ENCODE peak calls at places on chromosomes 12 and 14, in five cellular contexts. Y, C, J, Q and E are unnamed samples.

GRCh38 chr14:32434180-32434579 is 105.1 kb downstream of the AKAP6 start:
- DNase-seq in Y (no peak), C (no peak), J (no peak), Q (no peak), E (no peak)

GRCh38 chr14:76782885-76783566 is 21.8 kb downstream of the VASH1 start:
- DNase-seq in Y (no peak), C (no peak), J (no peak), Q (no peak), E (no peak)

GRCh38 chr12:6067152-6067916 is 57.1 kb downstream of the VWF start:
- DNase-seq in Y (no peak), C (peak), J (peak), Q (no peak), E (peak)

GRCh38 chr14:51304956-51305355 is 64.9 kb downstream of the TMX1 start:
- DNase-seq in Y (no peak), C (no peak), J (no peak), Q (no peak), E (no peak)

GRCh38 chr12:47034661-47035060 is 44.8 kb upstream of the PCED1B start:
- DNase-seq in Y (no peak), C (no peak), J (no peak), Q (no peak), E (no peak)

GRCh38 chr14:104604461-104605449 is at the start of gene TMEM179:
- DNase-seq in Y (no peak), C (peak), J (peak), Q (peak), E (peak)

GRCh38 chr12:124687695-124688301 is 120.4 kb upstream of the NCOR2 start:
- DNase-seq in Y (no peak), C (no peak), J (no peak), Q (no peak), E (no peak)

GRCh38 chr12:6047249-6048227 is 76.9 kb downstream of the VWF start:
- DNase-seq in Y (no peak), C (no peak), J (no peak), Q (no peak), E (no peak)

GRCh38 chr12:49040364-49040855 is 20.2 kb downstream of the KMT2D start:
- DNase-seq in Y (no peak), C (no peak), J (no peak), Q (no peak), E (no peak)

GRCh38 chr12:17333287-17333686 is 727.3 kb upstream of the LMO3 start:
- DNase-seq in Y (no peak), C (no peak), J (no peak), Q (no peak), E (no peak)

GRCh38 chr12:12286441-12286840 is 19.6 kb upstream of the LRP6 start:
- DNase-seq in Y (no peak), C (no peak), J (no peak), Q (no peak), E (no peak)

GRCh38 chr12:94760786-94761185 is 110.4 kb upstream of the TMCC3 start:
- DNase-seq in Y (no peak), C (no peak), J (no peak), Q (no peak), E (no peak)

GRCh38 chr14:91369628-91370445 is 47.8 kb downstream of the CCDC88C start:
- DNase-seq in Y (no peak), C (no peak), J (peak), Q (no peak), E (no peak)

GRCh38 chr12:114919479-114919878 is 235.5 kb upstream of the TBX3 start:
- DNase-seq in Y (no peak), C (no peak), J (peak), Q (no peak), E (no peak)

GRCh38 chr14:76430017-76430416 is 54.1 kb downstream of the ESRRB start:
- DNase-seq in Y (no peak), C (no peak), J (no peak), Q (no peak), E (no peak)

DNA sequence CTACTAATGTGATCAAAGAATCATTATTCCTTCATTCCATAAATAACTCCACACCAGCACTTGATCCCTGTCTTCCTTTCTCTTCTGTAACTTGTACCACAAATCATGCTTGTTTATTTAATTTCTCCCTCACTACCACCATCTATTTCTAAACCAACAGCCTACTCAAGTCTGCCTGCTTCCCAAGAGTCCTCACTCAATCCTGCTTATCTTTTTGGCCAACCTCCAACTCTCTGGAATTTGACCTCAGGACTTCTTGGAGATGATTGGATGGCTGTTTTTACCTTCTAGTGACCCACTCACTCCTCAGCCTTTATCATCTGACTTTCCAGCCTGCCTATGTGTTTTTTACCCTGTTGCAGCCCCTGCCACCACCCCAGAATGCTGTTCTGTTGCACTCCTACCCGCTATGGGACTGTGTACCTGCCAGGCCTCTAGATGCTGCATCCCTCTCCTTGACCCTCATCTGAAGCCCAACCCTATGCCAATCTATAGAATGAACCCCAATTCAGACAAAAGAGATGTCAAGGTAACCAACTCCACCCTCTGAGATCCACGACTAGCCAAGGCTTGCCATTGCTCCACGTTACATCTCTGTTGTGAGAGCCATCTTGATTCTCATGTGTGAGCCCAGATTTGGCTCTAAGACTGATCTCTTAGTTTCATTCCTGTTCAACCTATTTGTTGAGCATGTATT is 150.2 kb upstream of the PLEKHG7 start:
- DNase-seq in Y (no peak), C (no peak), J (no peak), Q (no peak), E (no peak)
- TF ChIP-seq SUZ12 in Y (no peak), C (no peak), J (no peak), Q (no peak), E (no peak)

GRCh38 chr14:69107407-69108003 is 45.4 kb downstream of the DCAF5 start:
- DNase-seq in Y (peak), C (peak), J (peak), Q (no peak), E (no peak)
- TF ChIP-seq SUZ12 in Y (no peak), C (no peak), J (no peak), Q (no peak), E (no peak)

DNA sequence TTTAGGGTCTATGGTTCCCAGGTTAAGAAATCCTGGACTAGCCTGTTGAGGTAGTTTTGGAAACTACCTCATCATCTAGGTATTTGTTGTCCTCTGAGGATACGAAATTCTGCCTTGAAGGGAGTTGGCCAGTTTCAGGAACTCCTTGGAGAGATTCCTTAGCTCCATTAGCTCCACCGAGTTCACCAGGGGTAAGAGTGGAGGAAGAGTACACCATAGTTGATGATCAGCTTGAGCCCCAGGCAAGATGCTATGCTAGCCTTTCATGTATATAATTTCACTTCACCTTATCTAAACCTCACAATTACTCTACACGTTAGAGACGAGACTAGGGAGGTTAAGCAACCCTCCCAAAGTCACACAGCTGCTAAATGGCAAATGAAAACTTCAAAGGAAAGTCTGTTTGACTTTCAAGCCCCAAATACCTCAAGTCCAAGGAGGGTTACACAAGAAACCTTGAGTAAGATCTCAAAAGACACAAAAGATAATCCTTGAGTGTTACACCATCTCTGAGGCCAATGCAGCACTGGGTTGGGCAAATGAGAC is 97.1 kb upstream of the KRAS start:
- DNase-seq in Y (no peak), C (no peak), J (no peak), Q (no peak), E (no peak)
- TF ChIP-seq SUZ12 in Y (no peak), C (no peak), J (no peak), Q (no peak), E (no peak)

GRCh38 chr12:122406701-122407154 is 15.7 kb downstream of the CLIP1 start:
- DNase-seq in Y (no peak), C (no peak), J (peak), Q (no peak), E (no peak)
- TF ChIP-seq SUZ12 in Y (no peak), C (no peak), J (no peak), Q (no peak), E (no peak)